ENCODE peak calls at places on chromosomes 7 and 10, in four cellular contexts. R is HEK293T; U is stimulated activated CD4-positive, alpha-beta T cell treated with anti-CD3 and anti-CD28 coated beads, TNF-alpha, amount 100 ng/mL, for 24 hours; Z is Right ventricle myocardium superior. S is an unnamed sample.

GRCh38 chr7:123787227-123788007 is 38.6 kb upstream of the WASL start:
- DNase-seq in R (no peak), U (no peak), Z (no peak), S (no peak)

GRCh38 chr7:5282464-5283316 is at the start of gene SLC29A4:
- DNase-seq in R (peak; percentile 50), U (peak; percentile 27), Z (peak; percentile 66), S (no peak)

GRCh38 chr10:113183543-113183942 is 233.5 kb downstream of the TCF7L2 start:
- DNase-seq in R (no peak), U (no peak), Z (no peak), S (no peak)

GRCh38 chr10:30812018-30812851 is 182.7 kb upstream of the LYZL2 start:
- DNase-seq in R (no peak), U (no peak), Z (peak; percentile 61), S (no peak)

GRCh38 chr10:73650537-73651331 is 5.1 kb downstream of the SYNPO2L start:
- DNase-seq in R (no peak), U (no peak), Z (peak; percentile 74), S (no peak)

GRCh38 chr7:123282181-123282580 is 82.4 kb upstream of the SLC13A1 start:
- DNase-seq in R (no peak), U (no peak), Z (no peak), S (no peak)

GRCh38 chr10:42367532-42368230 is 270.7 kb downstream of the ZNF33B start:
- DNase-seq in R (peak; percentile 8), U (peak; percentile 14), Z (peak; percentile 91), S (no peak)

GRCh38 chr7:20959281-20959680 is 172.6 kb upstream of the SP8 start:
- DNase-seq in R (no peak), U (no peak), Z (no peak), S (no peak)

GRCh38 chr10:59654007-59654406 is 55.6 kb downstream of the SLC16A9 start:
- DNase-seq in R (no peak), U (no peak), Z (no peak), S (no peak)

GRCh38 chr7:31948041-31948440 is 122.2 kb downstream of the PDE1C start:
- DNase-seq in R (no peak), U (no peak), Z (no peak), S (no peak)

GRCh38 chr7:28272461-28272877 is 91.9 kb upstream of the JAZF1 start:
- DNase-seq in R (peak; percentile 48), U (peak; percentile 9), Z (peak; percentile 52), S (no peak)

GRCh38 chr7:156475179-156475578 is 165.4 kb upstream of the RNF32 start:
- DNase-seq in R (no peak), U (no peak), Z (no peak), S (peak; percentile 69)